ENCODE peak calls at places on chromosomes 1 and 21, in four cellular contexts. One of them, this sample, is unnamed.

GRCh38 chr1:93746009-93746408 is 64.4 kb upstream of the BCAR3 start:
- DNase-seq in fibroblast of lung: no peak
- DNase-seq in sigmoid colon: no peak
- DNase-seq in psoas muscle: no peak
- DNase-seq in this sample: no peak

GRCh38 chr1:47710075-47711071 is 272.5 kb downstream of the FOXD2 start:
- DNase-seq in fibroblast of lung: peak; percentile 44
- DNase-seq in sigmoid colon: peak; percentile 84
- DNase-seq in psoas muscle: peak; percentile 80
- DNase-seq in this sample: no peak

GRCh38 chr1:6911974-6912373 is 126.7 kb downstream of the CAMTA1 start:
- DNase-seq in fibroblast of lung: peak; percentile 30
- DNase-seq in sigmoid colon: no peak
- DNase-seq in psoas muscle: no peak
- DNase-seq in this sample: no peak

GRCh38 chr21:25872271-25872670 is 137.5 kb downstream of the GABPA start:
- DNase-seq in fibroblast of lung: no peak
- DNase-seq in sigmoid colon: no peak
- DNase-seq in psoas muscle: no peak
- DNase-seq in this sample: no peak

GRCh38 chr21:21971384-21971783 is 973.2 kb downstream of the NCAM2 start:
- DNase-seq in fibroblast of lung: no peak
- DNase-seq in sigmoid colon: no peak
- DNase-seq in psoas muscle: no peak
- DNase-seq in this sample: no peak

GRCh38 chr1:165898837-165899236 is 71.4 kb downstream of the UCK2 start:
- DNase-seq in fibroblast of lung: peak; percentile 96
- DNase-seq in sigmoid colon: no peak
- DNase-seq in psoas muscle: peak; percentile 61
- DNase-seq in this sample: no peak

GRCh38 chr1:243751506-243751905 is 98.5 kb downstream of the AKT3 start:
- DNase-seq in fibroblast of lung: no peak
- DNase-seq in sigmoid colon: no peak
- DNase-seq in psoas muscle: no peak
- DNase-seq in this sample: no peak

GRCh38 chr1:153509729-153510354 is 25.9 kb downstream of the S100A6 start:
- DNase-seq in fibroblast of lung: no peak
- DNase-seq in sigmoid colon: no peak
- DNase-seq in psoas muscle: no peak
- DNase-seq in this sample: no peak

GRCh38 chr1:18302788-18303413 is 177.8 kb upstream of the KLHDC7A start:
- DNase-seq in fibroblast of lung: no peak
- DNase-seq in sigmoid colon: no peak
- DNase-seq in psoas muscle: no peak
- DNase-seq in this sample: no peak

GRCh38 chr1:199784127-199784526 is 243.4 kb upstream of the NR5A2 start:
- DNase-seq in fibroblast of lung: peak; percentile 30
- DNase-seq in sigmoid colon: no peak
- DNase-seq in psoas muscle: no peak
- DNase-seq in this sample: no peak

GRCh38 chr1:41435570-41436178 is 48.8 kb downstream of the EDN2 start:
- DNase-seq in fibroblast of lung: no peak
- DNase-seq in sigmoid colon: no peak
- DNase-seq in psoas muscle: no peak
- DNase-seq in this sample: no peak

GRCh38 chr1:23644555-23644866 is 47.1 kb upstream of the RPL11 start:
- DNase-seq in fibroblast of lung: no peak
- DNase-seq in sigmoid colon: no peak
- DNase-seq in psoas muscle: no peak
- DNase-seq in this sample: no peak

GRCh38 chr1:224381880-224382548 is 25.3 kb downstream of the CNIH4 start:
- DNase-seq in fibroblast of lung: no peak
- DNase-seq in sigmoid colon: no peak
- DNase-seq in psoas muscle: no peak
- DNase-seq in this sample: no peak

DNA sequence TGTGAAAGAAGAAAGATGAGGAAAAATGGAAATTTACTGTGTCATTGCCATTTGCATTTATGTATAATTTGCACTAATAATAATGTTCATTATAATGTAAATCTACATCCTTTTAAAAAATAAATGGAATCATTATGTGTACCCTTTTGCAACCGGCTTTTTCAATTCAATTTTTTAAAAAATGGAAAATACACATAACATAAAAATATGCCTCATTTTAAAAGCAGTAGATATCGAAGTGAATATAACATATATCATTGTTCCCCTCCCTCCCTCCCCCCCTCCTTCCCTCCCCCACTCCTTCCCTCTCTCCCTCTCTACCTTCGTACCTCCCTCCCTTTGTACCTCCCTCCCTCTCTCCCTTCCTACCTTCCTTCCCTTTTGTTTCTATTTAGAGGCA is 33.0 kb downstream of the UBE4B start:
- DNase-seq in fibroblast of lung: no peak
- DNase-seq in sigmoid colon: no peak
- DNase-seq in psoas muscle: no peak
- DNase-seq in this sample: no peak
- H3K27ac ChIP-seq in fibroblast of lung: peak overlapping the region; percentile 52
- H3K27ac ChIP-seq in sigmoid colon: peak overlapping the region; percentile 80
- H3K27ac ChIP-seq in psoas muscle: peak overlapping the region; percentile 73
- H3K27ac ChIP-seq in this sample: peak overlapping the region; percentile 95

GRCh38 chr1:205519541-205520131 is 15.2 kb downstream of the CDK18 start:
- DNase-seq in fibroblast of lung: peak; percentile 57
- DNase-seq in sigmoid colon: peak; percentile 85
- DNase-seq in psoas muscle: no peak
- DNase-seq in this sample: no peak

GRCh38 chr1:205521646-205522150 is 17.2 kb downstream of the CDK18 start:
- DNase-seq in fibroblast of lung: no peak
- DNase-seq in sigmoid colon: no peak
- DNase-seq in psoas muscle: no peak
- DNase-seq in this sample: no peak

GRCh38 chr1:205518616-205519540 is 14.4 kb downstream of the CDK18 start:
- DNase-seq in fibroblast of lung: no peak
- DNase-seq in sigmoid colon: no peak
- DNase-seq in psoas muscle: no peak
- DNase-seq in this sample: peak; percentile 88

GRCh38 chr1:205522692-205523091 is 18.2 kb downstream of the CDK18 start:
- DNase-seq in fibroblast of lung: no peak
- DNase-seq in sigmoid colon: no peak
- DNase-seq in psoas muscle: no peak
- DNase-seq in this sample: no peak

GRCh38 chr1:205520709-205521108 is 16.2 kb downstream of the CDK18 start:
- DNase-seq in fibroblast of lung: no peak
- DNase-seq in sigmoid colon: no peak
- DNase-seq in psoas muscle: no peak
- DNase-seq in this sample: no peak
- H3K27ac ChIP-seq in fibroblast of lung: no peak overlapping the region
- H3K27ac ChIP-seq in sigmoid colon: no peak overlapping the region
- H3K27ac ChIP-seq in psoas muscle: no peak overlapping the region
- H3K27ac ChIP-seq in this sample: peak overlapping the region; percentile 91

DNA sequence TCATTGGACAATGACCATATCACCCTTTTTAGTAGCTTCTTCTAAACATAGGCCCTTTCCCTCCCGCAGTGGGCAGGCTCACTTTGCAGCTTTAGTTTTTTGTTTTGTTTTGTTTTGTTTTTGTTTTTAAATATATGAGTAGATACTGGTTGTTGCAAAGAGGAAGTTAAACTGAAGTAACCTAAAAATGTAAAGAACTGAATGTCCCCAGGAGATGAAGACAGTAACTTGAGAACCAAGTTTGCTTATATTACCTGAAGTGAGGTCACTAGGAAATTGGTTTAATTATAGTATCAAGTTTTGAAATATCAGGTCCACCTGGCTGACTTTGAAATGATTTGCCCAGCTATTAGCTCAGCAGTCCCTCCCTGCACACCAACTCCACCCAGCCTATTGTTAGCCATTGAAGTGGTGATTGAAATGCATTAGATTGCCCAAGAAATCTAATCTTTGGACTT is 18.2 kb downstream of the SMAP2 start:
- DNase-seq in fibroblast of lung: no peak
- DNase-seq in sigmoid colon: no peak
- DNase-seq in psoas muscle: no peak
- DNase-seq in this sample: no peak
- H3K27ac ChIP-seq in fibroblast of lung: no peak overlapping the region
- H3K27ac ChIP-seq in sigmoid colon: peak overlapping the region; percentile 26
- H3K27ac ChIP-seq in psoas muscle: no peak overlapping the region
- H3K27ac ChIP-seq in this sample: peak overlapping the region; percentile 72

DNA sequence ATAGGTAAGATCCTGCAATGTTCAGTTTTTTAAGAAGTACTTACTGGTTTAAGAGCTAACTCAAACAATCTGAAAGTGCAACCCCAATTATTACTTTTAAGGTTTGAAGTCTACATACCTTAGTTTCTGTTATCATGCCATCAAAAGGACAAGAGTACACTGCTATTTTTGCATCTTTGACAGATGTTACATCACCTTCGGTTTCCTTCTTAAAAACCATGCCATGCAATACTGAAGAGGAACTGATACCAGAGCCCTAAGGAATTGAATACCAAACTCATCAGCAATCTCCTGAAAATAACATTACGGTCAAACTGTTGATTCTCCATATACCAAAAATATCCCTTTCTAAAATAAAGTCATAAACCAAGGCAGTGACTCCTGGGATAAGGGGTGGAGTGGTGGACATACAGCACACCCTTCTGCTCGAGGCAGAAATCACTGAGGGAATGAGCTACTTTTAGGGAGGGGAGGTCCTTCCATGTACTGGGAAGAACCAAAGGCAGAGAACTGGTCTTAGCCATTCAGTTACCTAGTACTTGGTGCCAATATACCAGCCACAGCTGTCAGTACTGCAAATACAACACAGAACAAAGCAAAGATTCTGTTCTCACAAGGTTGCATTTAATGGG is 8.5 kb downstream of the CCT8 start:
- DNase-seq in fibroblast of lung: no peak
- DNase-seq in sigmoid colon: no peak
- DNase-seq in psoas muscle: no peak
- DNase-seq in this sample: no peak
- H3K27ac ChIP-seq in fibroblast of lung: no peak overlapping the region
- H3K27ac ChIP-seq in sigmoid colon: no peak overlapping the region
- H3K27ac ChIP-seq in psoas muscle: peak overlapping the region; percentile 84
- H3K27ac ChIP-seq in this sample: no peak overlapping the region